ENCODE peak calls at places on chromosome 2, in five cellular contexts. I is T-helper 17 cell, O is left cardiac atrium, S is upper lobe of right lung, E is posterior cingulate gyrus. L is an unnamed sample.

GRCh38 chr2:208025814-208026184 is 472 bp upstream of the PLEKHM3 start:
- DNase-seq in E (no peak), S (peak), I (no peak), O (no peak), L (no peak)

GRCh38 chr2:189204322-189204941 is 24.9 kb upstream of the COL5A2 start:
- DNase-seq in E (no peak), I (no peak), S (no peak), O (no peak), L (no peak)

GRCh38 chr2:7020468-7020867 is 103.3 kb downstream of the RNF144A start:
- DNase-seq in O (no peak), S (no peak), E (no peak), I (no peak), L (no peak)

GRCh38 chr2:72034353-72035095 is 113.1 kb downstream of the CYP26B1 start:
- DNase-seq in E (no peak), I (no peak), S (peak), O (no peak), L (no peak)

GRCh38 chr2:172552547-172553291 is 3.2 kb upstream of the PDK1 start:
- DNase-seq in O (no peak), S (no peak), E (no peak), I (no peak), L (no peak)

GRCh38 chr2:74525717-74526648 is at the start of gene DQX1:
- DNase-seq in O (no peak), S (no peak), I (no peak), E (no peak), L (no peak)

GRCh38 chr2:226791056-226791486 is 8.5 kb downstream of the IRS1 start:
- DNase-seq in E (no peak), I (no peak), O (peak), S (peak), L (no peak)

GRCh38 chr2:53609561-53609960 is 158.0 kb upstream of the CHAC2 start:
- DNase-seq in I (no peak), S (no peak), E (peak), O (no peak), L (no peak)

GRCh38 chr2:46377287-46377605 is 80.0 kb downstream of the EPAS1 start:
- DNase-seq in I (no peak), E (no peak), O (no peak), S (no peak), L (no peak)

GRCh38 chr2:28828382-28828781 is 17.7 kb downstream of the SPDYA start:
- DNase-seq in O (no peak), S (no peak), E (no peak), I (no peak), L (no peak)

GRCh38 chr2:112939425-112939824 is 28.5 kb downstream of the IL37 start:
- DNase-seq in S (no peak), O (no peak), I (no peak), E (no peak), L (no peak)

GRCh38 chr2:53234548-53234903 is 533.1 kb upstream of the CHAC2 start:
- DNase-seq in S (no peak), O (no peak), E (no peak), I (no peak), L (no peak)

GRCh38 chr2:10452334-10452733 is 4.2 kb upstream of the ODC1 start:
- DNase-seq in S (peak), O (no peak), I (no peak), E (no peak), L (peak)

GRCh38 chr2:28068098-28068497 is 177.6 kb downstream of the BABAM2 start:
- DNase-seq in O (no peak), I (no peak), S (no peak), E (no peak), L (no peak)

GRCh38 chr2:241014764-241015163 is 16.3 kb downstream of the SNED1 start:
- DNase-seq in S (peak), O (no peak), E (no peak), I (no peak), L (no peak)